ENCODE peak calls at places on chromosome 1, in seven cellular contexts. O, Q, Z, F, G, N and T are unnamed samples.

GRCh38 chr1:100382657-100383056 is 30.4 kb downstream of the CDC14A start:
- DNase-seq in G (no peak), Q (no peak), F (no peak), O (no peak), Z (no peak), N (no peak), T (peak)

GRCh38 chr1:58189453-58189852 is 357.1 kb downstream of the OMA1 start:
- DNase-seq in Z (no peak), G (no peak), O (no peak), Q (no peak), F (no peak), N (no peak), T (no peak)

GRCh38 chr1:205472737-205473565 is 17.1 kb upstream of the BLACAT1 start:
- DNase-seq in G (no peak), F (no peak), Q (no peak), O (no peak), N (peak), Z (no peak), T (peak)

GRCh38 chr1:31482478-31483011 is 69.5 kb downstream of the SERINC2 start:
- DNase-seq in N (no peak), O (no peak), Z (peak), G (no peak), Q (no peak), F (no peak), T (peak)

GRCh38 chr1:38741341-38741740 is 118.2 kb downstream of the RRAGC start:
- DNase-seq in Q (no peak), Z (no peak), G (no peak), O (no peak), N (no peak), F (no peak), T (no peak)

GRCh38 chr1:25989860-25990650 is 7.8 kb downstream of the PAFAH2 start:
- DNase-seq in N (no peak), G (no peak), Q (no peak), F (no peak), Z (no peak), O (peak), T (peak)

GRCh38 chr1:8096105-8097011 is 70.2 kb upstream of the ERRFI1 start:
- DNase-seq in Z (no peak), F (peak), Q (no peak), N (no peak), O (peak), G (no peak), T (no peak)

GRCh38 chr1:36089393-36090121 is 865 bp downstream of the ADPRS start:
- DNase-seq in N (no peak), G (no peak), Z (no peak), F (peak), Q (no peak), O (peak), T (no peak)

GRCh38 chr1:183363967-183364366 is 54.2 kb downstream of the NMNAT2 start:
- DNase-seq in Z (no peak), N (no peak), G (no peak), Q (no peak), O (no peak), F (no peak), T (no peak)

GRCh38 chr1:116988908-116989307 is 12.7 kb upstream of the CD101 start:
- DNase-seq in O (no peak), G (peak), Q (no peak), Z (no peak), F (peak), N (no peak), T (no peak)

GRCh38 chr1:229408458-229409037 is 25.3 kb downstream of the ACTA1 start:
- DNase-seq in Q (no peak), O (peak), F (no peak), N (no peak), Z (no peak), G (peak), T (peak)

GRCh38 chr1:206706298-206706791 is 21.6 kb downstream of the MAPKAPK2 start:
- DNase-seq in F (peak), N (no peak), Q (no peak), Z (no peak), O (peak), G (peak), T (peak)

GRCh38 chr1:239428311-239428710 is 41.9 kb downstream of the CHRM3 start:
- DNase-seq in N (no peak), F (peak), O (no peak), G (no peak), Z (no peak), Q (no peak), T (no peak)

GRCh38 chr1:3011127-3011526 is 10.1 kb upstream of the ACTRT2 start:
- DNase-seq in G (no peak), Q (no peak), N (no peak), F (no peak), O (no peak), Z (no peak), T (no peak)

GRCh38 chr1:15251807-15252546 is 5.0 kb downstream of the FHAD1 start:
- DNase-seq in G (no peak), Z (no peak), Q (no peak), F (no peak), N (no peak), O (no peak), T (peak)

GRCh38 chr1:2468041-2468472 is 8.0 kb upstream of the PLCH2 start:
- DNase-seq in Z (no peak), N (peak), G (no peak), O (peak), F (peak), Q (no peak), T (no peak)

GRCh38 chr1:6996371-6996770 is 211.1 kb downstream of the CAMTA1 start:
- DNase-seq in G (no peak), F (no peak), Z (no peak), Q (no peak), N (no peak), O (no peak), T (no peak)

GRCh38 chr1:45499415-45499769 is 481 bp downstream of the CCDC163 start:
- DNase-seq in N (no peak), G (no peak), F (no peak), Q (no peak), Z (no peak), O (no peak), T (no peak)

GRCh38 chr1:11691302-11691914 is at the start of gene DRAXIN:
- DNase-seq in O (no peak), G (peak), Z (no peak), F (no peak), N (no peak), Q (no peak), T (peak)

GRCh38 chr1:92538048-92538412 is 51.3 kb upstream of the GFI1 start:
- DNase-seq in Z (no peak), Q (no peak), N (no peak), F (peak), G (no peak), O (peak), T (no peak)